ENCODE peak calls at places on chromosomes 11 and 22, in four cellular contexts. B is HepG2, F is K562, L is GM12878. G is an unnamed sample.

GRCh38 chr11:79266391-79266790 is 174.4 kb downstream of the TENM4 start:
- DNase-seq in B (no peak), L (no peak), F (no peak), G (no peak)

GRCh38 chr11:10305964-10306918 is 1.4 kb downstream of the ADM start:
- DNase-seq in L (no peak), B (no peak), F (no peak), G (peak)

GRCh38 chr11:110174645-110175310 is 81.6 kb downstream of the ZC3H12C start:
- DNase-seq in B (no peak), L (no peak), F (peak), G (no peak)

GRCh38 chr11:124551189-124551588 is 7.7 kb upstream of the OR8B12 start:
- DNase-seq in L (no peak), B (peak), F (no peak), G (no peak)

GRCh38 chr22:49306632-49306975 is 521.1 kb downstream of the BRD1 start:
- DNase-seq in F (no peak), B (no peak), L (no peak), G (no peak)

GRCh38 chr22:17121235-17122195 is at the start of gene TMEM121B:
- DNase-seq in L (no peak), F (peak), B (no peak), G (peak)

GRCh38 chr11:101003468-101003867 is 126.1 kb downstream of the PGR start:
- DNase-seq in L (no peak), F (no peak), B (peak), G (no peak)

GRCh38 chr11:32630844-32631243 is 47.2 kb downstream of the EIF3M start:
- DNase-seq in F (no peak), L (no peak), B (no peak), G (no peak)

GRCh38 chr22:40204331-40205116 is 26.8 kb downstream of the TNRC6B start:
- DNase-seq in L (no peak), F (no peak), B (peak), G (no peak)

GRCh38 chr22:17501679-17502285 is 61.5 kb upstream of the SLC25A18 start:
- DNase-seq in L (peak), F (peak), B (peak), G (no peak)

GRCh38 chr11:115926601-115927000 is 422.4 kb upstream of the CADM1 start:
- DNase-seq in B (no peak), F (no peak), L (no peak), G (no peak)

GRCh38 chr22:18078329-18079041 is 695 bp downstream of the PEX26 start:
- DNase-seq in B (peak), F (peak), L (no peak), G (peak)

GRCh38 chr11:77127969-77128691 is at the start of gene MYO7A:
- DNase-seq in L (no peak), B (peak), F (peak), G (peak)

GRCh38 chr22:47129902-47130301 is 367.5 kb downstream of the TBC1D22A start:
- DNase-seq in L (no peak), F (peak), B (no peak), G (no peak)

GRCh38 chr11:2751523-2752203 is 51.9 kb upstream of the KCNQ1OT1 start:
- DNase-seq in L (no peak), F (no peak), B (no peak), G (no peak)

GRCh38 chr11:76321820-76322524 is 59.0 kb downstream of the THAP12 start:
- DNase-seq in B (no peak), F (no peak), L (no peak), G (peak)

GRCh38 chr22:49269371-49269770 is 558.3 kb downstream of the BRD1 start:
- DNase-seq in L (no peak), B (no peak), F (no peak), G (peak)

GRCh38 chr11:3163241-3163981 is 1.7 kb downstream of the OSBPL5 start:
- DNase-seq in F (no peak), B (no peak), L (no peak), G (peak)

GRCh38 chr22:25492950-25493790 is 71.3 kb upstream of the GRK3 start:
- DNase-seq in L (no peak), B (no peak), F (no peak), G (no peak)

GRCh38 chr22:21942407-21942895 is 10.2 kb downstream of the PPM1F start:
- DNase-seq in B (no peak), F (no peak), L (no peak), G (no peak)

GRCh38 chr11:65016705-65017104 is 2.7 kb downstream of the ARL2 start:
- DNase-seq in B (no peak), L (no peak), F (peak), G (peak)

GRCh38 chr11:33529461-33529860 is 171.2 kb downstream of the C11orf91 start:
- DNase-seq in F (no peak), L (no peak), B (no peak), G (no peak)

GRCh38 chr11:124075841-124076571 is 34.9 kb upstream of the OR10G7 start:
- DNase-seq in F (no peak), L (no peak), B (no peak), G (peak)

GRCh38 chr22:25900880-25901279 is 158.9 kb downstream of the MYO18B start:
- DNase-seq in F (peak), B (no peak), L (no peak), G (no peak)

DNA sequence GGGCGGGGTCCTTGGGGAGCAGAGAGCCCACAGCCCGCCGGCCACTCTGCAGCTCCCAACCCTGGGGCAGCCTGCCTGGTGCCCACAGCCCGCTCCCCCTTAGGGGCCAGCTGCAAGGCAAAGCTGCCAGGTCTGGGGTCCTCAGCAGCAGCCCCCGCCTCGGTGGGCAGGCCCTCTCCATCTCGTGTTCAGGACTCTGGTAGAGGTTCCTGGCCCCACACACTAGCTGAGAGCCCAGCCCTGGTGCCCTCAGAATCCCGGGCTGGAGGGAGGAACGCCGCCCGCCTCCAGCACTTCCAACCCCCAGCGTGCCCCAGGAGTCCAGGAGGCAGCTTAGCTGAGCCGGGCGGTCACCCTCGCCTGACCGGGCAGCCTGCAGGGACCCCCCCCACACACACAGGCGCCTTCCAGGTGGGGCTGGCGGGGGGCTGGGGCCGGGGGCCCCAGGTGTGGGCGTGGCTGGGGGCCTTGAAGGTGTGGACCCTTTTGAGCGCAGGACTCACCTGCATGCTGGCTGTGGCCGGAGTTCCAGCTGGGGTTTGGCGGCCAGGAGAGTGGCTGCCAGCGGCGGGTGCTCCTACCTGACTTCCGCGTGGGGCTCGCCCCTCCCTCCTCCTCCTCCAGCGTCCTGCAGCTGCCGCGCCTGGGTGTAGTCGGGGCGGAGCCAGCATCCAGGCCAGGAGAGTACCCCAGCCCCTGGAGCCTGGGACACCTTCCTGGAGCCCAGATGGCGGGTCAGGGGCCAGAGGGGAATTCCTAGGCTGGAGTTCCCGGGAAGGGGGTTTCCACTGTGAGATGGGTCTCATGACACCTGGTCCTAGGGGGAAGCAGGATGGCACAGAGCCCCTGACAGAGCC is at the start of gene ANO9:
- DNase-seq in B (peak), F (peak), L (no peak), G (peak)
- TF ChIP-seq ESRRA in B (no peak), F (no peak), L (no peak), G (no peak)

DNA sequence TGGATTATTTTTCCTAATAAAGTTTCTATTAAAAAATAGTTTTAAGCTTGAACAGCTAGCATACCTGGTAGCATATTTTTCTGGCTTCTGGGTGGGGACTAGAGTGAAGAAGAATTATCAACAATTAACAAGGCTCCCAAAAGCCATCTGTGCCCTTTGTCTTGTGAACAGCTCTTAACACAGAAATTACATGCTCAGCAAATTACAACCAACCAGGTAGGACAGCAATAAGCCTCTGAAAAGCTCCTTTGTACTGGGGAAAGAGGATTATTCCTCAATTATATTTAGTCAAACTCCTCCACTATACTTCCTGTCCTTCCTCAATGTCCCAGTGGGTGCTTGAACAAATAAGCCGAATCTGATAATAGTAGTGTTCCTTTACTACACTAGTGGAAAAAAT is 162.8 kb downstream of the RAB38 start:
- DNase-seq in F (no peak), L (no peak), B (no peak), G (no peak)
- TF ChIP-seq CBFB in F (no peak), L (no peak), B (no peak), G (no peak)

GRCh38 chr11:4546876-4547275 is 1.9 kb downstream of the OR52M1 start:
- DNase-seq in F (no peak), L (no peak), B (no peak), G (no peak)

GRCh38 chr11:4551346-4551979 is 6.5 kb downstream of the OR52M1 start:
- DNase-seq in F (peak), B (peak), L (no peak), G (no peak)
- TF ChIP-seq ESRRA in F (no peak), B (no peak), L (no peak), G (no peak)

GRCh38 chr11:8426076-8426475 is 162.4 kb upstream of the LMO1 start:
- DNase-seq in B (no peak), F (no peak), L (no peak), G (no peak)
- TF ChIP-seq CBFB in B (no peak), F (no peak), L (no peak), G (no peak)